ENCODE peak calls at places on chromosomes 1 and 21, in seven cellular contexts. T is left ventricle myocardium inferior; G is stimulated activated CD4-positive, alpha-beta T cell treated with anti-CD3 and anti-CD28 coated beads, Interleukin-12 subunit alpha, Interleukin-12 subunit beta, amount 100 ng/mL, for 24 hours; Q is NCI-H69; C is GM18507; F is caudate nucleus; N is A549. E is an unnamed sample.
A peak's percentile ranks its signal among the peaks of the same experiment; 100 is the strongest.

GRCh38 chr1:15531682-15532081 is 5.0 kb downstream of the DNAJC16 start:
- DNase-seq in T (no peak), G (no peak), Q (no peak), C (no peak), F (no peak), N (no peak), E (no peak)

GRCh38 chr1:51734899-51735745 is 118.2 kb downstream of the OSBPL9 start:
- DNase-seq in T (no peak), G (no peak), Q (no peak), C (no peak), F (peak; percentile 0), N (no peak), E (no peak)

GRCh38 chr1:75732703-75733102 is 8.2 kb downstream of the ACADM start:
- DNase-seq in T (no peak), G (no peak), Q (no peak), C (no peak), F (no peak), N (no peak), E (no peak)

GRCh38 chr1:90925928-90926869 is 95.6 kb downstream of the ZNF644 start:
- DNase-seq in T (no peak), G (no peak), Q (no peak), C (no peak), F (no peak), N (no peak), E (peak; percentile 35)

GRCh38 chr1:222109836-222110235 is 367.9 kb upstream of the DUSP10 start:
- DNase-seq in T (no peak), G (no peak), Q (no peak), C (no peak), F (no peak), N (no peak), E (peak; percentile 24)

GRCh38 chr1:197733324-197733723 is 42.0 kb downstream of the DENND1B start:
- DNase-seq in T (no peak), G (no peak), Q (no peak), C (no peak), F (no peak), N (no peak), E (no peak)

GRCh38 chr1:228022571-228023293 is 15.9 kb downstream of the WNT3A start:
- DNase-seq in T (no peak), G (no peak), Q (no peak), C (no peak), F (no peak), N (no peak), E (no peak)

GRCh38 chr1:53061859-53062714 is at the start of gene PODN:
- DNase-seq in T (peak; percentile 57), G (no peak), Q (peak; percentile 58), C (no peak), F (no peak), N (no peak), E (peak; percentile 56)

GRCh38 chr1:207814469-207814868 is 62.6 kb downstream of the CD46 start:
- DNase-seq in T (no peak), G (no peak), Q (no peak), C (no peak), F (no peak), N (no peak), E (no peak)

GRCh38 chr1:176102700-176103244 is 104.3 kb downstream of the COP1 start:
- DNase-seq in T (no peak), G (no peak), Q (no peak), C (no peak), F (no peak), N (no peak), E (no peak)

GRCh38 chr1:54772951-54773350 is 8.6 kb upstream of the PARS2 start:
- DNase-seq in T (no peak), G (no peak), Q (no peak), C (no peak), F (no peak), N (no peak), E (no peak)

GRCh38 chr21:30168086-30168485 is 1.5 kb upstream of the CLDN17 start:
- DNase-seq in T (no peak), G (no peak), Q (no peak), C (no peak), F (no peak), N (no peak), E (peak; percentile 4)

GRCh38 chr1:32988665-32989064 is 24.1 kb upstream of the RNF19B start:
- DNase-seq in T (no peak), G (no peak), Q (no peak), C (no peak), F (no peak), N (no peak), E (no peak)

GRCh38 chr1:100581096-100581705 is 43.3 kb downstream of the GPR88 start:
- DNase-seq in T (no peak), G (no peak), Q (no peak), C (no peak), F (no peak), N (no peak), E (no peak)

GRCh38 chr1:29967261-29967660 is 730.9 kb downstream of the PTPRU start:
- DNase-seq in T (no peak), G (no peak), Q (no peak), C (no peak), F (no peak), N (no peak), E (no peak)

GRCh38 chr1:184919892-184920291 is 54.4 kb downstream of the NIBAN1 start:
- DNase-seq in T (no peak), G (no peak), Q (no peak), C (no peak), F (no peak), N (no peak), E (no peak)

GRCh38 chr1:174021611-174022079 is 512 bp downstream of the RC3H1 start:
- DNase-seq in T (peak; percentile 47), G (no peak), Q (peak; percentile 84), C (no peak), F (no peak), N (no peak), E (peak; percentile 82)

GRCh38 chr1:220655509-220655908 is 34.7 kb upstream of the C1orf115 start:
- DNase-seq in T (no peak), G (no peak), Q (no peak), C (no peak), F (no peak), N (no peak), E (no peak)

GRCh38 chr1:53554592-53555305 is 95.5 kb downstream of the DMRTB1 start:
- DNase-seq in T (no peak), G (no peak), Q (no peak), C (no peak), F (no peak), N (no peak), E (no peak)

GRCh38 chr1:110050602-110051261 is 16.3 kb downstream of the STRIP1 start:
- DNase-seq in T (no peak), G (no peak), Q (no peak), C (no peak), F (no peak), N (no peak), E (no peak)

GRCh38 chr1:24526940-24527542 is 24.4 kb downstream of the RCAN3 start:
- DNase-seq in T (no peak), G (no peak), Q (peak; percentile 42), C (no peak), F (no peak), N (peak; percentile 26), E (peak; percentile 59)

GRCh38 chr1:53410100-53410541 is 49.1 kb upstream of the DMRTB1 start:
- DNase-seq in T (no peak), G (no peak), Q (peak; percentile 81), C (no peak), F (no peak), N (no peak), E (no peak)

GRCh38 chr21:45403825-45404725 is 890 bp upstream of the COL18A1 start:
- DNase-seq in T (peak; percentile 69), G (no peak), Q (peak; percentile 56), C (no peak), F (no peak), N (no peak), E (peak; percentile 23)

GRCh38 chr1:30171956-30172694 is 551.3 kb downstream of the MATN1 start:
- DNase-seq in T (no peak), G (no peak), Q (no peak), C (no peak), F (no peak), N (no peak), E (no peak)

GRCh38 chr1:101025283-101025679 is 303 bp downstream of the DPH5 start:
- DNase-seq in T (no peak), G (peak; percentile 16), Q (peak; percentile 42), C (no peak), F (peak; percentile 50), N (no peak), E (peak; percentile 72)

GRCh38 chr1:205444931-205445652 is 10.8 kb downstream of the BLACAT1 start:
- DNase-seq in T (no peak), G (no peak), Q (peak; percentile 99), C (no peak), F (peak; percentile 55), N (no peak), E (no peak)

GRCh38 chr1:222785553-222785952 is 29.3 kb upstream of the DISP1 start:
- DNase-seq in T (no peak), G (no peak), Q (no peak), C (no peak), F (no peak), N (no peak), E (no peak)

GRCh38 chr1:174274452-174274851 is 115.1 kb downstream of the RABGAP1L start:
- DNase-seq in T (no peak), G (no peak), Q (peak; percentile 69), C (no peak), F (no peak), N (no peak), E (no peak)

GRCh38 chr1:213163278-213163711 is 112.3 kb downstream of the RPS6KC1 start:
- DNase-seq in T (no peak), G (no peak), Q (no peak), C (no peak), F (no peak), N (no peak), E (no peak)

GRCh38 chr1:110787328-110788071 is 85.4 kb upstream of the CD53 start:
- DNase-seq in T (no peak), G (no peak), Q (no peak), C (no peak), F (no peak), N (no peak), E (no peak)

GRCh38 chr1:161013591-161014513 is 7.1 kb downstream of the F11R start:
- DNase-seq in T (peak; percentile 78), G (no peak), Q (no peak), C (peak; percentile 64), F (no peak), N (peak; percentile 92), E (peak; percentile 19)

GRCh38 chr21:43794857-43795256 is 5.5 kb downstream of the RRP1 start:
- DNase-seq in T (no peak), G (no peak), Q (no peak), C (no peak), F (no peak), N (no peak), E (no peak)

GRCh38 chr1:31931241-31932225 is 6.6 kb downstream of the PTP4A2 start:
- DNase-seq in T (no peak), G (no peak), Q (peak; percentile 33), C (no peak), F (no peak), N (no peak), E (peak; percentile 75)

GRCh38 chr21:28734522-28735175 is 258.0 kb downstream of the LTN1 start:
- DNase-seq in T (no peak), G (no peak), Q (no peak), C (no peak), F (no peak), N (no peak), E (peak; percentile 25)

GRCh38 chr1:187909382-187909781 is 1080.6 kb downstream of the PLA2G4A start:
- DNase-seq in T (no peak), G (no peak), Q (peak; percentile 42), C (no peak), F (no peak), N (no peak), E (peak; percentile 33)

GRCh38 chr1:171142081-171142450 is 43.0 kb upstream of the FMO2 start:
- DNase-seq in T (peak; percentile 48), G (no peak), Q (no peak), C (no peak), F (no peak), N (no peak), E (no peak)

GRCh38 chr1:4563586-4563985 is 90.8 kb upstream of the AJAP1 start:
- DNase-seq in T (no peak), G (no peak), Q (no peak), C (no peak), F (no peak), N (no peak), E (no peak)

GRCh38 chr21:29372063-29372802 is 73.5 kb downstream of the BACH1 start:
- DNase-seq in T (no peak), G (no peak), Q (peak; percentile 87), C (peak; percentile 53), F (no peak), N (peak; percentile 50), E (peak; percentile 82)

E was measured in DMS53.